ENCODE peak calls at places on chromosome 5, in seven cellular contexts. E is HCT116, Q is A673, Z is GM12878, S is fibroblast of lung, A is mammary epithelial cell, G is neural progenitor cell. B is an unnamed sample.

GRCh38 chr5:115258001-115258400 is 4.7 kb downstream of the PGGT1B start:
- DNase-seq in Q (no peak), S (peak), E (no peak), Z (no peak), G (no peak), A (no peak), B (no peak)

GRCh38 chr5:78649220-78649700 is 688 bp upstream of the LHFPL2 start:
- DNase-seq in E (no peak), Q (peak), S (no peak), A (no peak), G (peak), Z (no peak), B (peak)

GRCh38 chr5:89337-90286 is 2.4 kb upstream of the PLEKHG4B start:
- DNase-seq in A (no peak), Q (no peak), G (no peak), E (no peak), Z (no peak), S (no peak), B (no peak)

GRCh38 chr5:120449501-120449900 is 14.6 kb upstream of the PRR16 start:
- DNase-seq in Q (no peak), A (no peak), Z (no peak), E (no peak), S (peak), G (no peak), B (no peak)

GRCh38 chr5:36734422-36734821 is 128.0 kb downstream of the SLC1A3 start:
- DNase-seq in E (no peak), S (peak), Z (no peak), G (peak), A (peak), Q (peak), B (peak)

GRCh38 chr5:65880673-65881072 is 45.7 kb upstream of the ERBIN start:
- DNase-seq in G (no peak), Z (no peak), S (no peak), E (no peak), A (no peak), Q (no peak), B (no peak)

GRCh38 chr5:17952231-17952630 is 318.0 kb downstream of the TAF11L14 start:
- DNase-seq in Q (no peak), S (no peak), A (no peak), G (no peak), Z (no peak), E (no peak), B (no peak)

GRCh38 chr5:151026674-151027073 is 6.3 kb downstream of the GPX3 start:
- DNase-seq in E (no peak), S (no peak), Q (no peak), A (no peak), G (no peak), Z (no peak), B (no peak)

GRCh38 chr5:172800088-172800551 is 29.1 kb upstream of the DUSP1 start:
- DNase-seq in Z (no peak), G (no peak), Q (no peak), S (peak), E (no peak), A (peak), B (no peak)

GRCh38 chr5:73088026-73088425 is 32.3 kb upstream of the TMEM171 start:
- DNase-seq in A (no peak), E (no peak), Q (no peak), G (no peak), S (peak), Z (no peak), B (no peak)

GRCh38 chr5:154603011-154603410 is 125.0 kb upstream of the HAND1 start:
- DNase-seq in G (no peak), A (no peak), S (no peak), E (no peak), Q (no peak), Z (no peak), B (no peak)

GRCh38 chr5:68528877-68529276 is 313.3 kb downstream of the PIK3R1 start:
- DNase-seq in S (peak), Z (no peak), E (no peak), G (no peak), A (no peak), Q (no peak), B (no peak)

GRCh38 chr5:107539726-107540330 is 130.9 kb downstream of the EFNA5 start:
- DNase-seq in A (no peak), S (no peak), Q (no peak), G (no peak), E (no peak), Z (no peak), B (peak)

GRCh38 chr5:132389453-132390286 is 20.2 kb downstream of the SLC22A5 start:
- DNase-seq in Z (no peak), S (peak), Q (peak), E (peak), G (no peak), A (peak), B (no peak)

GRCh38 chr5:53027913-53028312 is 38.8 kb downstream of the ITGA2 start:
- DNase-seq in E (no peak), S (peak), A (peak), Q (peak), G (no peak), Z (no peak), B (no peak)

GRCh38 chr5:17896605-17897004 is 262.3 kb downstream of the TAF11L14 start:
- DNase-seq in S (peak), G (no peak), E (no peak), Q (no peak), Z (no peak), A (peak), B (no peak)

GRCh38 chr5:148740966-148741742 is 85.3 kb upstream of the ADRB2 start:
- DNase-seq in G (peak), S (peak), Q (peak), A (peak), Z (no peak), E (peak), B (peak)

GRCh38 chr5:71938886-71939285 is 168.4 kb upstream of the MAP1B start:
- DNase-seq in E (no peak), S (no peak), Z (no peak), Q (no peak), G (no peak), A (peak), B (peak)

GRCh38 chr5:101045689-101046088 is 142.6 kb upstream of the ST8SIA4 start:
- DNase-seq in Z (no peak), E (peak), S (peak), G (no peak), Q (peak), A (no peak), B (no peak)

GRCh38 chr5:138230981-138231589 is 18.0 kb upstream of the CDC23 start:
- DNase-seq in Q (peak), Z (no peak), A (peak), S (peak), G (no peak), E (no peak), B (no peak)

GRCh38 chr5:1175801-1176472 is 25.5 kb upstream of the SLC6A19 start:
- DNase-seq in Q (no peak), S (no peak), A (no peak), G (no peak), Z (no peak), E (no peak), B (no peak)

GRCh38 chr5:1177826-1178528 is 23.4 kb upstream of the SLC6A19 start:
- DNase-seq in A (no peak), S (no peak), Q (no peak), E (no peak), Z (no peak), G (no peak), B (no peak)

GRCh38 chr5:1178529-1179382 is 22.6 kb upstream of the SLC6A19 start:
- DNase-seq in A (no peak), E (no peak), S (no peak), Z (no peak), G (no peak), Q (no peak), B (no peak)

GRCh38 chr5:1175015-1175414 is 26.4 kb upstream of the SLC6A19 start:
- DNase-seq in Q (no peak), A (no peak), Z (no peak), G (no peak), E (no peak), S (no peak), B (no peak)

GRCh38 chr5:1176473-1177391 is 24.7 kb upstream of the SLC6A19 start:
- DNase-seq in Z (no peak), A (no peak), S (no peak), G (peak), E (peak), Q (peak), B (peak)
- TF ChIP-seq EZH2 in Z (no peak), A (no peak), S (no peak), G (no peak), E (no peak), Q (no peak), B (no peak)

DNA sequence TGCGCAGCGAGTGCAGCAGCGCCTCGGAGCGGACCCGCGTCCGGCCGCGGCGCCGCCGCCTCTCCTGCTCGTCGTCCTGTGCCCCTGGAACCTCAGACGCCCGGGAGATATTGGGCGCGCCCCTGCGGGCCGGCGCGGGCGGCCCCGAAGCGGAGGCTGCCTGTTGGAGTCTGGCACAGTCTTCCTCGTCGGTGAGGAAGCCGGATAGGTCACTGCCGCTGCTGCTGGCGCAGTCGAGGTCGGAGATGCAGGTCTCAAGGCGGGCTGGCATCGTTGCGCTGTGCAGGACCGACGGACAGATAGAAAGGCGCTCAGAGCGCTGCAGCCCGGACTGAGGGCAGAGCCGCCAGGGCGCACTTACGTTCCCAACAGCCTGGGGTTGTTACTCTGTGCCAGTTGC is 344 bp downstream of the NEUROG1 start:
- DNase-seq in G (no peak), Z (no peak), A (peak), Q (no peak), S (no peak), E (no peak), B (peak)
- TF ChIP-seq EZH2 in G (peak), Z (no peak), A (peak), Q (peak), S (peak), E (no peak), B (peak)

DNA sequence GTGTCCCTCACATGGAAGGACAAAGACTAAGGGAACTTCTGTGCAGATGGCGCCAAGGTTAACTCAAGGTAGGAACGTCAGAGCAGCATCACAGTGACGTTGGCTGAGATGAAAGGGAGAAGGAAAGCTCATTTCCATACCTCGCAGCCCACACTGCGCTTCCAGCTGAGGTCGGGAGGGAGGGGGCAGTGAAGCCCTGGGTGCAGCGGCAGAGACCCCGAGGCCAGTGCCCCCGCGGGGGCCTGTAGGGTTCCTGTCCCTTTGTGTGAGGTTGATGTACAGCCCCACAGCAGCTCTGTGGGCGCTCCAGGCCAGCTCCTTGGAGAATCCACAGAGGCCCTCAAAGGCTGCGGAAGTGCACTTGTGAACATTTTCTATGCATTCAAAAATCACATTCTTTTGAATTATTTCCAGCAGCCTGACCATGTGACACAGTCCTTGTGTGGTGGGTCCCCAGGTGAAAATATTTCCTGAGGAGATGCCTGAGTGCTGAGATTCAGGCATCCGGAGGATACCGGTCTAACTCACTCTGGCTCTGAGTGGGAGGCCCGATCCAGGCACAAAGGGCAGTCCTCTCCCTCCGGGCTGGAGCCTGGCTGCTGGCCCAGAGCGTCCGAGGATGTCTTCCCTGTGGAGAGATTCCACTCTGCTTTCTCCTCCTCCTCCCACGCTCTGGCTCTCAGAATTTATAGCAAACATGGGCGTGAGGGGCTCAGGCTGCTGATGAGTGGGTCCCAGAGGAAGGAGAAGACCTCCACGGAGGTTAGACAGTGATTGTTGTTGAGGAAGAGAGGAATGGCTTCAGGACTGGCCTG is 150.7 kb downstream of the ICE1 start:
- DNase-seq in A (no peak), G (no peak), Q (no peak), S (no peak), Z (no peak), E (no peak), B (no peak)
- TF ChIP-seq EZH2 in A (no peak), G (no peak), Q (no peak), S (no peak), Z (no peak), E (no peak), B (no peak)

GRCh38 chr5:145960848-145961600 is 24.6 kb downstream of the SH3RF2 start:
- DNase-seq in Q (no peak), A (peak), E (no peak), Z (no peak), G (no peak), S (peak), B (no peak)
- TF ChIP-seq EZH2 in Q (no peak), A (no peak), E (no peak), Z (no peak), G (no peak), S (no peak), B (no peak)

DNA sequence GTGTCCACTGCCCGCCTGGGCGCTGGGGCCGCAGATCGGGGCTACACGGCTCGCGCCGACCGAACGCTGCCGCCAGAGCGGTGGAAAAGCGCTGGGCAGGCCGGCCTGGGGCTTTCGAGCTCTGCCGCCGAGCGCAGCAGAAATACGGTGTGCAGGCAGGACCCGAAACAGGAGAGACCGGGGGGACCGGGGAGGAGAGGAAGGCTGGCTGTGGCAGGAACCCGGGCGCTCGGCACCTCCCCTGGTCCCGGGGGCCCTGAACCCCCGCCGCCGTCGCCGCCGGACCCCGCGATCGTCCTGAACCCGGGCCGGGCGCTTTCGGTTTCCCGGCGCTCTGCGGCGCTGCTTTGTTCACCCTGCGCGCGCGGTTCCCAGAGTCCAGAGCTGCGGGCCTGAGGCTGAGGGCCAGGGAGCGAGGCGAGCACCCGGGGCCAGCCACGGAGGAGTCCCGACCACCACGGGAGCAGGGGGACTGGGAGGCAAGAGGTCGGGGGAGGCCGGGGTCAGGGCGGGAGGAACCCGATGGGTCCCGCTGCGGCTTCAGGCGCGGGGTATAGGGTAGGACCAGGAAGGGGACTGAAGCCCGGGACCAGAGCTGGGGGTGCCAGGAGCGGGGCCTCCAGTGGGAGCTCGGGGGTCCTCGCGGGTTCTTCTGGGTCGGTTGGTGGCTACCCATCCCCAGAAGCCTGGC is 12.0 kb downstream of the IRX2 start:
- DNase-seq in A (peak), Z (no peak), G (peak), E (no peak), S (no peak), Q (no peak), B (peak)
- TF ChIP-seq EZH2 in A (no peak), Z (no peak), G (peak), E (no peak), S (no peak), Q (no peak), B (peak)

DNA sequence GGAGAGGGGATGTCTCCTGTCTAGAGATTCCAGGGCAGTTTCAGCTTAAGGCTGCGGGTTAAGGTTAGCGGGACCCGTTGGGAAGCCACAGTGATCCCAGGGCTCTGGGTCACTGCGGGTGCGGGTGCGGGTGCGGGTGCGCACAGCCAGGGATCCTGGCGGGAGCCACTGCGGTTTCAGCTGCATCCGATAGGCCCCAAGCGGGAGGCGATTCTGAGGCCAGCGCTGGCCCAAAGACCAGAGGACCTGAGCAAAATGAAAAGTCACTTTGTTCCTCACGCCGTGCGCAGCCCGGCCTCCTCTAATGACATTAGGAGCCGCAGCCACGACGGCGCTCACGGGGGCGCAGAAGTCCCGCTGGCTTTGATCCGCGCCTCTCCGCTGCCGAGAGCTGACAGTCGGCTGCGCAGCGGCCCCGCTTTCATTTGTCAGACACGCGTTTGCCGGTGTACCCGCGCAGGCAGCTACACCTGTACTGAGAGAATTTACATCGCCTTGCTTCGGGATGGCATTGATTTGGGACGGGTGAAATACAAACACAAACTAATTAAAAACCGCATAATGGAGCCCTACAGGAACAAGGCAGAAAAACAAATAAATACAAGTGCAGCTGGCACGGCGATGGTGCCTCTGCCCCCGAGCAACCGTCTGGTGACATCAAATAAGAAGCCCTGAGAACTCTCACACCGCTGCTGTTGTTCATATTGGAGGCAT is 5.2 kb upstream of the IRX1 start:
- DNase-seq in A (no peak), G (peak), Q (no peak), S (no peak), Z (no peak), E (no peak), B (peak)
- TF ChIP-seq EZH2 in A (no peak), G (peak), Q (no peak), S (no peak), Z (no peak), E (no peak), B (peak)

GRCh38 chr5:160311491-160312138 is 749 bp downstream of the CCNJL start:
- DNase-seq in G (no peak), A (no peak), Q (no peak), Z (no peak), E (no peak), S (peak), B (peak)
- TF ChIP-seq EZH2 in G (peak), A (no peak), Q (no peak), Z (no peak), E (no peak), S (peak), B (no peak)

GRCh38 chr5:3595102-3595961 is at the start of gene IRX1:
- DNase-seq in S (peak), Z (no peak), Q (no peak), A (peak), E (no peak), G (peak), B (peak)
- TF ChIP-seq EZH2 in S (peak), Z (no peak), Q (no peak), A (no peak), E (no peak), G (peak), B (peak)

GRCh38 chr5:180391276-180391675 is 38.1 kb upstream of the GFPT2 start:
- DNase-seq in G (no peak), E (no peak), S (no peak), A (no peak), Q (no peak), Z (no peak), B (no peak)
- TF ChIP-seq EZH2 in G (no peak), E (no peak), S (no peak), A (no peak), Q (no peak), Z (no peak), B (no peak)

GRCh38 chr5:1880377-1881272 is 2.1 kb downstream of the IRX4 start:
- DNase-seq in Q (no peak), A (no peak), S (no peak), Z (no peak), G (no peak), E (no peak), B (peak)
- TF ChIP-seq EZH2 in Q (no peak), A (no peak), S (no peak), Z (no peak), G (no peak), E (no peak), B (peak)